ENCODE peak calls at places on chromosomes 13 and 19, in four cellular contexts. L is Right ventricle myocardium superior, J is heart left ventricle, V is prostate gland. E is an unnamed sample.

GRCh38 chr13:26965976-26966375 is 205.4 kb upstream of the GPR12 start:
- DNase-seq in L (peak), J (peak), V (no peak), E (no peak)

GRCh38 chr13:100347941-100348340 is 240.6 kb downstream of the GGACT start:
- DNase-seq in L (no peak), J (no peak), V (no peak), E (no peak)

GRCh38 chr19:38209671-38210457 is 14.2 kb downstream of the DPF1 start:
- DNase-seq in L (peak), J (peak), V (peak), E (no peak)

GRCh38 chr13:73368608-73369007 is 309.8 kb downstream of the KLF5 start:
- DNase-seq in L (no peak), J (no peak), V (peak), E (no peak)

GRCh38 chr19:2819540-2820111 is at the start of gene ZNF554:
- DNase-seq in L (peak), J (peak), V (peak), E (peak)

GRCh38 chr13:106986033-106986484 is 418.1 kb upstream of the ARGLU1 start:
- DNase-seq in L (no peak), J (no peak), V (no peak), E (no peak)

GRCh38 chr13:63910406-63910957 is 2494.8 kb upstream of the PCDH20 start:
- DNase-seq in L (no peak), J (no peak), V (no peak), E (no peak)

GRCh38 chr19:2449019-2449418 is 7.7 kb downstream of the LMNB2 start:
- DNase-seq in L (no peak), J (no peak), V (no peak), E (no peak)

GRCh38 chr13:98496966-98497365 is 79.9 kb downstream of the STK24 start:
- DNase-seq in L (no peak), J (no peak), V (no peak), E (no peak)

GRCh38 chr13:93328943-93329342 is 102.3 kb downstream of the GPC6 start:
- DNase-seq in L (no peak), J (no peak), V (no peak), E (no peak)

GRCh38 chr13:18991054-18991453 is 190.6 kb downstream of the TUBA3C start:
- DNase-seq in L (no peak), J (no peak), V (no peak), E (no peak)

GRCh38 chr13:29428310-29428991 is 167.0 kb downstream of the SLC7A1 start:
- DNase-seq in L (peak), J (peak), V (peak), E (no peak)

GRCh38 chr19:5881543-5882299 is 11.4 kb upstream of the FUT5 start:
- DNase-seq in L (no peak), J (no peak), V (no peak), E (no peak)

GRCh38 chr13:64332048-64332447 is 2898.1 kb downstream of the PCDH9 start:
- DNase-seq in L (no peak), J (no peak), V (no peak), E (no peak)

GRCh38 chr13:67299731-67300130 is 69.6 kb upstream of the PCDH9 start:
- DNase-seq in L (no peak), J (no peak), V (no peak), E (no peak)

GRCh38 chr19:4278010-4278409 is 1.1 kb upstream of the SHD start:
- DNase-seq in L (no peak), J (no peak), V (no peak), E (no peak)

GRCh38 chr13:75052616-75053015 is 429.4 kb downstream of the TBC1D4 start:
- DNase-seq in L (no peak), J (no peak), V (no peak), E (no peak)

GRCh38 chr13:100382787-100383186 is 205.8 kb downstream of the GGACT start:
- DNase-seq in L (no peak), J (no peak), V (no peak), E (no peak)

GRCh38 chr19:16385821-16386220 is 61.2 kb downstream of the KLF2 start:
- DNase-seq in L (peak), J (no peak), V (no peak), E (no peak)

GRCh38 chr19:33458171-33458633 is 63.4 kb downstream of the PEPD start:
- DNase-seq in L (no peak), J (no peak), V (no peak), E (no peak)

GRCh38 chr19:46622118-46622446 is 2.8 kb downstream of the PTGIR start:
- DNase-seq in L (no peak), J (no peak), V (no peak), E (no peak)

GRCh38 chr13:26539738-26540292 is 17.7 kb upstream of the WASF3 start:
- DNase-seq in L (no peak), J (no peak), V (no peak), E (no peak)

GRCh38 chr13:20441066-20441465 is 84.6 kb downstream of the CRYL1 start:
- DNase-seq in L (no peak), J (no peak), V (no peak), E (no peak)

GRCh38 chr13:27980280-27980998 is 8.1 kb downstream of the URAD start:
- DNase-seq in L (no peak), J (no peak), V (no peak), E (peak)

GRCh38 chr13:42075517-42075916 is 27.1 kb downstream of the DGKH start:
- DNase-seq in L (no peak), J (no peak), V (no peak), E (no peak)

GRCh38 chr13:51015973-51016372 is 95.1 kb downstream of the C13orf42 start:
- DNase-seq in L (no peak), J (no peak), V (no peak), E (no peak)

GRCh38 chr13:37505531-37505930 is 93.0 kb downstream of the POSTN start:
- DNase-seq in L (no peak), J (no peak), V (no peak), E (no peak)

GRCh38 chr19:48190288-48191284 is 20.1 kb downstream of the ZSWIM9 start:
- DNase-seq in L (no peak), J (no peak), V (no peak), E (peak)

GRCh38 chr19:29273000-29273691 is 60.2 kb upstream of the UQCRFS1 start:
- DNase-seq in L (no peak), J (no peak), V (no peak), E (no peak)

GRCh38 chr19:28437390-28438346 is 775.3 kb downstream of the UQCRFS1 start:
- DNase-seq in L (no peak), J (no peak), V (no peak), E (no peak)

GRCh38 chr19:27774337-27774736 is 1438.6 kb downstream of the UQCRFS1 start:
- DNase-seq in L (no peak), J (no peak), V (no peak), E (no peak)

GRCh38 chr19:44254496-44254895 is 5.2 kb upstream of the ZNF233 start:
- DNase-seq in L (no peak), J (no peak), V (no peak), E (no peak)

GRCh38 chr13:20993211-20993610 is 68.2 kb downstream of the LATS2 start:
- DNase-seq in L (no peak), J (no peak), V (no peak), E (no peak)

GRCh38 chr19:39078436-39079200 is 5.5 kb upstream of the ACP7 start:
- DNase-seq in L (no peak), J (no peak), V (no peak), E (no peak)

GRCh38 chr19:2488942-2489731 is 13.2 kb downstream of the GADD45B start:
- DNase-seq in L (peak), J (peak), V (no peak), E (peak)

GRCh38 chr19:8085606-8086464 is 33.3 kb downstream of the CCL25 start:
- DNase-seq in L (no peak), J (no peak), V (no peak), E (no peak)

GRCh38 chr13:39048806-39049205 is 10.6 kb downstream of the NHLRC3 start:
- DNase-seq in L (no peak), J (no peak), V (no peak), E (no peak)

GRCh38 chr13:98653471-98653985 is 76.6 kb upstream of the STK24 start:
- DNase-seq in L (peak), J (peak), V (peak), E (peak)

GRCh38 chr13:51714663-51715168 is 89.2 kb downstream of the DHRS12 start:
- DNase-seq in L (no peak), J (no peak), V (no peak), E (peak)

GRCh38 chr19:11381535-11382369 is 2.4 kb downstream of the EPOR start:
- DNase-seq in L (peak), J (peak), V (no peak), E (peak)

E was measured in GM20000.